ENCODE peak calls at places on chromosomes 5 and 9, in eight cellular contexts. One of them, this sample, is unnamed.

GRCh38 chr5:179606071-179606909 is 17.2 kb downstream of the HNRNPH1 start:
- DNase-seq in CD4-positive, alpha-beta T cell: no peak
- DNase-seq in NCI-H187: no peak
- DNase-seq in NCI-H1092: no peak
- DNase-seq in ovary: no peak
- DNase-seq in natural killer cell: no peak
- DNase-seq in G401: no peak
- DNase-seq in GF-D8: no peak
- DNase-seq in this sample: no peak

GRCh38 chr9:94212091-94212490 is 47.0 kb upstream of the ZNF169 start:
- DNase-seq in CD4-positive, alpha-beta T cell: no peak
- DNase-seq in NCI-H187: no peak
- DNase-seq in NCI-H1092: no peak
- DNase-seq in ovary: no peak
- DNase-seq in natural killer cell: no peak
- DNase-seq in G401: no peak
- DNase-seq in GF-D8: no peak
- DNase-seq in this sample: no peak

GRCh38 chr9:118459832-118460425 is 755.7 kb downstream of the TLR4 start:
- DNase-seq in CD4-positive, alpha-beta T cell: no peak
- DNase-seq in NCI-H187: no peak
- DNase-seq in NCI-H1092: peak; percentile 53
- DNase-seq in ovary: no peak
- DNase-seq in natural killer cell: no peak
- DNase-seq in G401: peak; percentile 98
- DNase-seq in GF-D8: no peak
- DNase-seq in this sample: no peak

GRCh38 chr5:167587768-167588167 is 703.7 kb upstream of the WWC1 start:
- DNase-seq in CD4-positive, alpha-beta T cell: no peak
- DNase-seq in NCI-H187: no peak
- DNase-seq in NCI-H1092: no peak
- DNase-seq in ovary: no peak
- DNase-seq in natural killer cell: no peak
- DNase-seq in G401: peak; percentile 69
- DNase-seq in GF-D8: no peak
- DNase-seq in this sample: peak; percentile 56

GRCh38 chr9:3290231-3290840 is 235.5 kb downstream of the RFX3 start:
- DNase-seq in CD4-positive, alpha-beta T cell: no peak
- DNase-seq in NCI-H187: no peak
- DNase-seq in NCI-H1092: no peak
- DNase-seq in ovary: no peak
- DNase-seq in natural killer cell: no peak
- DNase-seq in G401: no peak
- DNase-seq in GF-D8: no peak
- DNase-seq in this sample: no peak

GRCh38 chr5:123527190-123527589 is 15.2 kb downstream of the CSNK1G3 start:
- DNase-seq in CD4-positive, alpha-beta T cell: no peak
- DNase-seq in NCI-H187: no peak
- DNase-seq in NCI-H1092: no peak
- DNase-seq in ovary: no peak
- DNase-seq in natural killer cell: no peak
- DNase-seq in G401: no peak
- DNase-seq in GF-D8: no peak
- DNase-seq in this sample: no peak

GRCh38 chr5:179164331-179165311 is 104.4 kb downstream of the ZNF354C start:
- DNase-seq in CD4-positive, alpha-beta T cell: no peak
- DNase-seq in NCI-H187: no peak
- DNase-seq in NCI-H1092: no peak
- DNase-seq in ovary: no peak
- DNase-seq in natural killer cell: no peak
- DNase-seq in G401: peak; percentile 62
- DNase-seq in GF-D8: no peak
- DNase-seq in this sample: no peak

GRCh38 chr5:78649220-78649700 is 688 bp upstream of the LHFPL2 start:
- DNase-seq in CD4-positive, alpha-beta T cell: no peak
- DNase-seq in NCI-H187: no peak
- DNase-seq in NCI-H1092: no peak
- DNase-seq in ovary: no peak
- DNase-seq in natural killer cell: no peak
- DNase-seq in G401: peak; percentile 33
- DNase-seq in GF-D8: no peak
- DNase-seq in this sample: peak; percentile 33

GRCh38 chr9:18115131-18115530 is 358.8 kb upstream of the ADAMTSL1 start:
- DNase-seq in CD4-positive, alpha-beta T cell: no peak
- DNase-seq in NCI-H187: no peak
- DNase-seq in NCI-H1092: no peak
- DNase-seq in ovary: peak; percentile 22
- DNase-seq in natural killer cell: no peak
- DNase-seq in G401: peak; percentile 84
- DNase-seq in GF-D8: no peak
- DNase-seq in this sample: no peak

GRCh38 chr9:105299190-105299854 is 54.9 kb downstream of the SLC44A1 start:
- DNase-seq in CD4-positive, alpha-beta T cell: no peak
- DNase-seq in NCI-H187: no peak
- DNase-seq in NCI-H1092: no peak
- DNase-seq in ovary: no peak
- DNase-seq in natural killer cell: no peak
- DNase-seq in G401: no peak
- DNase-seq in GF-D8: no peak
- DNase-seq in this sample: peak; percentile 96

GRCh38 chr5:57550132-57550531 is 67.5 kb upstream of the ACTBL2 start:
- DNase-seq in CD4-positive, alpha-beta T cell: no peak
- DNase-seq in NCI-H187: no peak
- DNase-seq in NCI-H1092: no peak
- DNase-seq in ovary: no peak
- DNase-seq in natural killer cell: no peak
- DNase-seq in G401: no peak
- DNase-seq in GF-D8: no peak
- DNase-seq in this sample: no peak

GRCh38 chr5:94314507-94315170 is 303.8 kb downstream of the KIAA0825 start:
- DNase-seq in CD4-positive, alpha-beta T cell: no peak
- DNase-seq in NCI-H187: no peak
- DNase-seq in NCI-H1092: no peak
- DNase-seq in ovary: no peak
- DNase-seq in natural killer cell: no peak
- DNase-seq in G401: peak; percentile 22
- DNase-seq in GF-D8: no peak
- DNase-seq in this sample: no peak

GRCh38 chr5:132376694-132377641 is 7.5 kb downstream of the SLC22A5 start:
- DNase-seq in CD4-positive, alpha-beta T cell: no peak
- DNase-seq in NCI-H187: no peak
- DNase-seq in NCI-H1092: no peak
- DNase-seq in ovary: no peak
- DNase-seq in natural killer cell: no peak
- DNase-seq in G401: peak; percentile 86
- DNase-seq in GF-D8: no peak
- DNase-seq in this sample: no peak

GRCh38 chr9:17528859-17529258 is 50.0 kb upstream of the SH3GL2 start:
- DNase-seq in CD4-positive, alpha-beta T cell: no peak
- DNase-seq in NCI-H187: no peak
- DNase-seq in NCI-H1092: no peak
- DNase-seq in ovary: no peak
- DNase-seq in natural killer cell: no peak
- DNase-seq in G401: peak; percentile 66
- DNase-seq in GF-D8: no peak
- DNase-seq in this sample: no peak

GRCh38 chr9:36142510-36143161 is 6.1 kb downstream of the GLIPR2 start:
- DNase-seq in CD4-positive, alpha-beta T cell: no peak
- DNase-seq in NCI-H187: no peak
- DNase-seq in NCI-H1092: no peak
- DNase-seq in ovary: no peak
- DNase-seq in natural killer cell: no peak
- DNase-seq in G401: peak; percentile 17
- DNase-seq in GF-D8: no peak
- DNase-seq in this sample: no peak

GRCh38 chr9:77598510-77598909 is 49.6 kb downstream of the GNA14 start:
- DNase-seq in CD4-positive, alpha-beta T cell: no peak
- DNase-seq in NCI-H187: no peak
- DNase-seq in NCI-H1092: peak; percentile 74
- DNase-seq in ovary: peak; percentile 34
- DNase-seq in natural killer cell: no peak
- DNase-seq in G401: no peak
- DNase-seq in GF-D8: no peak
- DNase-seq in this sample: no peak

GRCh38 chr9:34899535-34900158 is 58.4 kb upstream of the PHF24 start:
- DNase-seq in CD4-positive, alpha-beta T cell: peak; percentile 75
- DNase-seq in NCI-H187: peak; percentile 48
- DNase-seq in NCI-H1092: peak; percentile 75
- DNase-seq in ovary: peak; percentile 76
- DNase-seq in natural killer cell: peak; percentile 68
- DNase-seq in G401: peak; percentile 91
- DNase-seq in GF-D8: peak; percentile 14
- DNase-seq in this sample: peak; percentile 80

GRCh38 chr5:171647043-171647899 is 138.3 kb upstream of the SMIM23 start:
- DNase-seq in CD4-positive, alpha-beta T cell: no peak
- DNase-seq in NCI-H187: no peak
- DNase-seq in NCI-H1092: no peak
- DNase-seq in ovary: no peak
- DNase-seq in natural killer cell: no peak
- DNase-seq in G401: no peak
- DNase-seq in GF-D8: no peak
- DNase-seq in this sample: peak; percentile 94

GRCh38 chr5:1202026-1202797 is 817 bp downstream of the SLC6A19 start:
- DNase-seq in CD4-positive, alpha-beta T cell: no peak
- DNase-seq in NCI-H187: no peak
- DNase-seq in NCI-H1092: no peak
- DNase-seq in ovary: no peak
- DNase-seq in natural killer cell: no peak
- DNase-seq in G401: no peak
- DNase-seq in GF-D8: no peak
- DNase-seq in this sample: no peak

GRCh38 chr5:103562084-103562452 is 521 bp downstream of the NUDT12 start:
- DNase-seq in CD4-positive, alpha-beta T cell: no peak
- DNase-seq in NCI-H187: no peak
- DNase-seq in NCI-H1092: no peak
- DNase-seq in ovary: no peak
- DNase-seq in natural killer cell: no peak
- DNase-seq in G401: no peak
- DNase-seq in GF-D8: no peak
- DNase-seq in this sample: no peak

GRCh38 chr5:132840896-132841818 is 10.7 kb upstream of the SHROOM1 start:
- DNase-seq in CD4-positive, alpha-beta T cell: no peak
- DNase-seq in NCI-H187: no peak
- DNase-seq in NCI-H1092: no peak
- DNase-seq in ovary: no peak
- DNase-seq in natural killer cell: no peak
- DNase-seq in G401: no peak
- DNase-seq in GF-D8: no peak
- DNase-seq in this sample: peak; percentile 48

GRCh38 chr5:133552925-133553525 is 59.3 kb downstream of the FSTL4 start:
- DNase-seq in CD4-positive, alpha-beta T cell: peak; percentile 25
- DNase-seq in NCI-H187: no peak
- DNase-seq in NCI-H1092: peak; percentile 15
- DNase-seq in ovary: no peak
- DNase-seq in natural killer cell: peak; percentile 23
- DNase-seq in G401: peak; percentile 22
- DNase-seq in GF-D8: no peak
- DNase-seq in this sample: peak; percentile 68

GRCh38 chr5:179294891-179295777 is 50.1 kb downstream of the ADAMTS2 start:
- DNase-seq in CD4-positive, alpha-beta T cell: no peak
- DNase-seq in NCI-H187: no peak
- DNase-seq in NCI-H1092: peak; percentile 33
- DNase-seq in ovary: no peak
- DNase-seq in natural killer cell: no peak
- DNase-seq in G401: no peak
- DNase-seq in GF-D8: no peak
- DNase-seq in this sample: no peak

GRCh38 chr5:55407059-55407684 is 99.4 kb downstream of the MTREX start:
- DNase-seq in CD4-positive, alpha-beta T cell: no peak
- DNase-seq in NCI-H187: no peak
- DNase-seq in NCI-H1092: no peak
- DNase-seq in ovary: no peak
- DNase-seq in natural killer cell: no peak
- DNase-seq in G401: peak; percentile 24
- DNase-seq in GF-D8: no peak
- DNase-seq in this sample: peak; percentile 36